ENCODE peak calls at places on chromosomes 6 and 20, in four cellular contexts. F, Z, H and B are unnamed samples.
A peak's percentile ranks its signal among the peaks of the same experiment; 100 is the strongest.

GRCh38 chr6:154382707-154383106 is 26.1 kb upstream of the IPCEF1 start:
- DNase-seq in F (no peak), Z (peak; percentile 32), H (no peak), B (no peak)

GRCh38 chr6:113742342-113742741 is 114.8 kb upstream of the MARCKS start:
- DNase-seq in F (no peak), Z (no peak), H (no peak), B (no peak)

GRCh38 chr20:24694157-24694726 is 224.8 kb downstream of the SYNDIG1 start:
- DNase-seq in F (no peak), Z (no peak), H (no peak), B (no peak)

GRCh38 chr6:2035046-2035445 is 210.4 kb downstream of the GMDS start:
- DNase-seq in F (no peak), Z (no peak), H (no peak), B (no peak)

GRCh38 chr6:41654433-41655020 is 16.3 kb downstream of the MDFI start:
- DNase-seq in F (no peak), Z (no peak), H (no peak), B (no peak)

GRCh38 chr6:48628316-48628715 is 517.3 kb upstream of the PTCHD4 start:
- DNase-seq in F (no peak), Z (no peak), H (no peak), B (no peak)

GRCh38 chr6:10417681-10418104 is 2.8 kb upstream of the TFAP2A start:
- DNase-seq in F (no peak), Z (no peak), H (peak; percentile 58), B (no peak)

GRCh38 chr6:28927856-28928255 is 4.1 kb upstream of the TRIM27 start:
- DNase-seq in F (no peak), Z (no peak), H (no peak), B (peak; percentile 47)

GRCh38 chr20:6504826-6505225 is 262.7 kb upstream of the BMP2 start:
- DNase-seq in F (no peak), Z (no peak), H (no peak), B (no peak)

GRCh38 chr6:79261666-79262065 is 27.2 kb upstream of the HMGN3 start:
- DNase-seq in F (no peak), Z (no peak), H (no peak), B (no peak)

GRCh38 chr6:155388546-155388945 is 67.1 kb downstream of the NOX3 start:
- DNase-seq in F (no peak), Z (no peak), H (no peak), B (no peak)

GRCh38 chr20:4295226-4295625 is 279.9 kb upstream of the RNF24 start:
- DNase-seq in F (no peak), Z (no peak), H (no peak), B (no peak)

GRCh38 chr6:157037165-157037564 is 260.0 kb downstream of the ARID1B start:
- DNase-seq in F (no peak), Z (no peak), H (no peak), B (no peak)

GRCh38 chr6:30490031-30490876 is 945 bp downstream of the HLA-E start:
- DNase-seq in F (peak; percentile 31), Z (no peak), H (peak; percentile 77), B (peak; percentile 84)

GRCh38 chr6:110345025-110345424 is 13.1 kb downstream of the METTL24 start:
- DNase-seq in F (no peak), Z (no peak), H (no peak), B (no peak)

GRCh38 chr6:90500458-90500857 is 86.4 kb downstream of the MAP3K7 start:
- DNase-seq in F (no peak), Z (no peak), H (no peak), B (no peak)

DNA sequence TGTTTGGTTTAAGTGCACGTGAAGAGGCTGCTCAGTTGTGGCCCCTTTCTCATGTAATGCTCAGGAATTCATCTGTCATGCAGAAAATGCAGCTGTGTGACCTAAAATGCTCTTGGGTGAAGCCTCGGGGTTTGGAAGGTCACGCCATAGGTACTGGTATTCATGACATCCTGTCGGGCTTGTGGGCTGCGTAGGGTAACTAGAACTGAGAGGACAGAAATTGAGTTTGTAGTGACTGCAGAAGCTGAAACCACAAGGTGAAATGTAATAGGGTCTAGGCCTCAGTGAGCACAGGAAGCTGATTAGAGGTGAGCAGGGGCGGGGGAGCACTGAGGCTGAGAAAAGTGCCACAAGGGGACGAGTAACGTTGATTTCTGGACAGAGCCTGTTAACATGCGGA is 128.8 kb downstream of the SOBP start:
- DNase-seq in F (peak; percentile 86), Z (no peak), H (no peak), B (no peak)
- TF ChIP-seq TCF7 in F (no peak), Z (no peak), H (no peak), B (no peak)

DNA sequence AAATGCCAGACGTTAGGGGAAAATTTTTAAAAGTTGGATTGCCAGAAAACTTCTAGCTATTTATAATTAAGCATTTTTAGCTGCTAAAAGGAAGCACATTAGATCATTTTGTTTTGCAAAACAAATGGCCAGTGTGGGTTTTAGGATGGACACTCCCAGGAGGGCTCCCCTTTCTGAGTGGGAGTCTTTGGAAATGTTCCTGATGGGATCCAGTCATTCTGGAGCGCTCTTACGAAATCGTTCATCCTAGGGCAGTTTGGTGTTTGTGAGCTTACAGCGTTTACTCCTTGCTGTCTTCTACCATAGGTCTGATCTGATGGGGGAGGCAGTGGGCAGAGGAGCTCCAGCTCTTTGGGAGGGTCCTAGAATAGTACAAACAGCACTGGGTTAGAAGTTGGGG is 14.7 kb downstream of the GNAS start:
- DNase-seq in F (no peak), Z (no peak), H (no peak), B (no peak)
- TF ChIP-seq TCF7 in F (no peak), Z (no peak), H (no peak), B (no peak)

DNA sequence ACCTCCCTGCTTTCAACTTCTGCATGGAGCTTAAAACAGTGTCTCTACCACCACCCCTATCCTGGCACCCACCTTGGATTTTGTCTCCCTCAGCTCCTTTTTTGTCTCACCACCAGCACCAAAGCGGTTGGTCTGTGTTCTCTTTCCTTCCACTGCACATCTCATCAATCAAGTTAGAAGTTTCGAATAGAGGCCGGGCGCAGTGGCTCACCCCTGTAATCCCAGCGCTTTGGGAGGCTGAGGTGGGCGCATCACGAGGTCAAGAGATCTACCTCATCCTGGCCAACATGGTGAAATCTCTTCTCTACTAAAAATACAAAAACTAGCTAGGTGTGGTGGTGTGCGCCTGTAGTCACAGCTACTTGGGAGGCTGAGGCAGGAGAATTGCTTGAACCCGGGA is 6.1 kb downstream of the PCED1A start:
- DNase-seq in F (no peak), Z (no peak), H (no peak), B (no peak)
- TF ChIP-seq TCF7 in F (no peak), Z (no peak), H (no peak), B (no peak)

DNA sequence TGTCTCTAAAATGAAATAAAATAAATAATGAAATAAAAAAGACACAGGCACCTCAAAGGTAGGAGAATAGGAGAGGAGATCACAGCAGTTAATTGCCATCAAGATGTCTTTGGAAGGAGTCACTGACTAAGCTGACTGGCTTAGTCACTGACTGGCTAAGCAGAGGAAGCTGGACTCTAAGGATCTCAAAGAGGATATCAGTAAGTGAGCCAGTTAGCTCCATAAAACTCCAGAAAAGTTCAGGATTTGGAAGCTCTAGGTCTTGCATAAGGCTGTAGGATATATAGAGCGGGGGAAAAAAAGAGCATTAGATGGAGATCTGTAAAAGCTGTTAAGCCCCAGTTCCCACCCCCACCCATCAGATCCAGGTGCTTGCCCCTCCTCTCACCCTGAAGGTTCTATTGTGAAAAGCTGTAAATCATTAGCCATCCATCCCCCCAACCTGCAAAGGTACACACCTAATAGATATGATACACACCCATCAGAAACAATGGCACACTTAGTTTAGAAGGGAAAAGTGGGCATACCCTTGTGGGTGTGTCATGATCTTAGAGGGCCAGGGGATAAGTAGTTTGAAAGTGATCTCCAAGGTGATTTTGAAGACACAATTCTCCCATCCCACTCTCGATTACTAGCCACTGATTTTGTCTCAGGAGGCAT is 32.2 kb downstream of the CARMIL1 start:
- DNase-seq in F (no peak), Z (no peak), H (no peak), B (no peak)
- TF ChIP-seq TCF7 in F (no peak), Z (no peak), H (no peak), B (no peak)